ENCODE peak calls at places on chromosomes 1 and 21, in nine cellular contexts. K is upper lobe of right lung, R is neuronal stem cell, W is PC-9, Y is colonic mucosa, Z is hepatocyte, O is IMR-90, S is esophagus squamous epithelium, A is PC-3. M is an unnamed sample. For H3K36me3 and H3K4me1, the result is how much of the 10 kb centered on the place peaks cover.

GRCh38 chr1:64701071-64701470 is 43.8 kb upstream of the RAVER2 start:
- DNase-seq in K (no peak), R (no peak), W (peak), Y (no peak), Z (no peak), O (no peak), S (no peak), A (peak), M (no peak)

GRCh38 chr1:245310605-245311531 is 156.1 kb downstream of the KIF26B start:
- DNase-seq in K (no peak), R (peak), W (no peak), Y (no peak), Z (peak), O (no peak), S (no peak), A (no peak), M (no peak)

GRCh38 chr1:160399544-160400283 is 650 bp upstream of the VANGL2 start:
- DNase-seq in K (no peak), R (no peak), W (no peak), Y (peak), Z (no peak), O (no peak), S (no peak), A (no peak), M (no peak)

GRCh38 chr1:214282696-214283225 is 1.8 kb downstream of the SMYD2 start:
- DNase-seq in K (no peak), R (no peak), W (no peak), Y (no peak), Z (no peak), O (no peak), S (no peak), A (no peak), M (no peak)

GRCh38 chr1:23533288-23534130 is 2.5 kb upstream of the E2F2 start:
- DNase-seq in K (no peak), R (no peak), W (peak), Y (no peak), Z (no peak), O (no peak), S (no peak), A (peak), M (no peak)

GRCh38 chr21:38139380-38140168 is 117.2 kb upstream of the KCNJ15 start:
- DNase-seq in K (no peak), R (no peak), W (peak), Y (no peak), Z (peak), O (peak), S (no peak), A (peak), M (no peak)

GRCh38 chr1:51863384-51863783 is 15.1 kb downstream of the NRDC start:
- DNase-seq in K (no peak), R (no peak), W (no peak), Y (no peak), Z (no peak), O (no peak), S (no peak), A (no peak), M (no peak)

GRCh38 chr1:220528049-220528678 is at the start of gene MARK1:
- DNase-seq in K (peak), R (peak), W (peak), Y (peak), Z (peak), O (no peak), S (no peak), A (peak), M (no peak)

GRCh38 chr1:62077821-62078220 is 116.8 kb upstream of the L1TD1 start:
- DNase-seq in K (no peak), R (no peak), W (no peak), Y (no peak), Z (no peak), O (no peak), S (no peak), A (no peak), M (no peak)

GRCh38 chr1:244349103-244349531 is 102.6 kb downstream of the ADSS2 start:
- DNase-seq in K (no peak), R (no peak), W (no peak), Y (no peak), Z (no peak), O (peak), S (no peak), A (peak), M (no peak)

GRCh38 chr1:202982715-202983435 is 15.8 kb upstream of the CYB5R1 start:
- DNase-seq in K (no peak), R (no peak), W (no peak), Y (no peak), Z (no peak), O (no peak), S (no peak), A (peak), M (no peak)

GRCh38 chr1:61588736-61589381 is 136.1 kb downstream of the TM2D1 start:
- DNase-seq in K (no peak), R (peak), W (peak), Y (peak), Z (peak), O (peak), S (no peak), A (peak), M (peak)

GRCh38 chr1:83960669-83961277 is 38.2 kb downstream of the TTLL7 start:
- DNase-seq in K (no peak), R (no peak), W (no peak), Y (no peak), Z (no peak), O (no peak), S (no peak), A (no peak), M (no peak)

GRCh38 chr1:30896905-30897304 is 11.7 kb downstream of the SDC3 start:
- DNase-seq in K (no peak), R (no peak), W (no peak), Y (no peak), Z (no peak), O (no peak), S (no peak), A (no peak), M (no peak)

GRCh38 chr1:94819945-94820746 is at the start of gene SLC44A3:
- DNase-seq in K (peak), R (peak), W (peak), Y (peak), Z (peak), O (peak), S (no peak), A (peak), M (no peak)

GRCh38 chr1:181002582-181003172 is 20.0 kb downstream of the STX6 start:
- DNase-seq in K (no peak), R (no peak), W (no peak), Y (no peak), Z (no peak), O (no peak), S (no peak), A (no peak), M (no peak)

GRCh38 chr1:30706528-30706927 is 16.9 kb downstream of the MATN1 start:
- DNase-seq in K (peak), R (no peak), W (no peak), Y (no peak), Z (peak), O (peak), S (no peak), A (peak), M (no peak)

GRCh38 chr1:76075877-76076276 is 1.3 kb downstream of the ST6GALNAC3 start:
- DNase-seq in K (no peak), R (no peak), W (peak), Y (no peak), Z (no peak), O (peak), S (no peak), A (peak), M (no peak)

GRCh38 chr1:92965003-92965402 is 3.7 kb upstream of the DIPK1A start:
- DNase-seq in K (no peak), R (no peak), W (no peak), Y (no peak), Z (no peak), O (no peak), S (no peak), A (no peak), M (no peak)

GRCh38 chr1:8217011-8217711 is 100.8 kb upstream of the SLC45A1 start:
- DNase-seq in K (peak), R (no peak), W (no peak), Y (no peak), Z (peak), O (no peak), S (no peak), A (no peak), M (no peak)

GRCh38 chr1:5992814-5993552 is 758 bp upstream of the NPHP4 start:
- DNase-seq in K (no peak), R (no peak), W (no peak), Y (no peak), Z (no peak), O (no peak), S (no peak), A (peak), M (no peak)

GRCh38 chr1:50368179-50369007 is 54.9 kb downstream of the DMRTA2 start:
- DNase-seq in K (no peak), R (peak), W (no peak), Y (peak), Z (peak), O (peak), S (no peak), A (peak), M (no peak)

GRCh38 chr1:227999056-227999930 is 7.5 kb upstream of the WNT3A start:
- DNase-seq in K (peak), R (peak), W (peak), Y (peak), Z (peak), O (peak), S (no peak), A (peak), M (peak)

GRCh38 chr1:203311368-203312301 is 6.3 kb downstream of the BTG2 start:
- DNase-seq in K (no peak), R (no peak), W (no peak), Y (no peak), Z (no peak), O (no peak), S (no peak), A (no peak), M (no peak)

GRCh38 chr1:101236546-101237228 is at the start of gene S1PR1:
- DNase-seq in K (peak), R (peak), W (no peak), Y (peak), Z (peak), O (peak), S (no peak), A (peak), M (no peak)

GRCh38 chr1:3886691-3887090 is 13.4 kb downstream of the C1orf174 start:
- DNase-seq in K (no peak), R (no peak), W (no peak), Y (no peak), Z (no peak), O (no peak), S (no peak), A (no peak), M (no peak)
- H3K36me3 ChIP-seq in K (half or more), R (half or more), W (under half), Y (under half), Z (under half), O (under half), S (under half), A (under half), M (under half)

DNA sequence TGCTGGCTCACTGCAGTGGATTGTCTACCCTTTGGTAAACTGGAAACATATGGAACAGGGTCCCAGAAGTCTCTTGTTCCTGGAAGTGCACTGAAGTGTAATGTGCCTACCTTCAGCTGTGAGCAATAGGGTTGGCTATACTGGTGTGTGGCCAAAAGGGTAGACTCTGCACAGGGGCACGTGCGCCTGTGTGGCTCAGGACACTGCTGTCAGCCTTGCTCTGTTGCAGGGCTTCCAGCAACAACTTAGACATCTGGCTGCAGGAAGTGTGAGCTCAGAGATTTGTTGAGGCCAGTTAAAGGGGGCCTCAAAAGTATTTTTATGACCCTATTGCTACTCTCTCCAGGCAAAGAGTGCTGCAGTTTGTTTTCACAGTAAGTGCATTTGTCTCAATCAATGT is 7.4 kb downstream of the CTPS1 start:
- DNase-seq in K (no peak), R (no peak), W (no peak), Y (no peak), Z (peak), O (no peak), S (no peak), A (no peak), M (no peak)
- H3K4me1 ChIP-seq in K (under half), R (under half), W (under half), Y (under half), Z (under half), O (under half), S (under half), A (under half), M (under half)

DNA sequence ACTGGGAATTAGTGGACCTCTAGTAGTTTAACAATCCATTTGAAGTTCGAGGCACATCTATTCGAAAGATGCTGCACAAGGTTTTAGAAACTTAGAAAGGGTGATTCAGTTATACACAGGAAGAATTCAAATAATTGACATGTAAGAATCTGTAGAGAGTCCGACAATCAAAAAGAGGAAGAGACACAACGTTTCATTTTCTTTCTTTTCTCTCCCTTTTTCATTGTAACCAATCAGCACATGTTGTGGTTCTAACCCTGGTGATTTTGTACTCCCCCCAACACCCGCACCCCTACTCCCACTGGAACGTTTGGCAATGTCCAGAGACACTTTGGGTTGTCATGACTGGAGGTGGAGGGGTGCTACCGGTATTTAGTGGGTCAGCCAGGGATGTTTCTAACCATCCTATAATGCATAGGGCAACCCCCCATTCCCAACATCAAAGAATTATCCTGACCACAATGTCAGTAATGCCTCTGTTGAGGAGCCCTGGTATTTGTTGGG is 4.9 kb downstream of the TGFB2 start:
- DNase-seq in K (no peak), R (no peak), W (no peak), Y (no peak), Z (no peak), O (no peak), S (no peak), A (no peak), M (no peak)
- H3K4me3 ChIP-seq in K (peak), R (no peak), W (peak), Y (no peak), Z (peak), O (peak), S (no peak), A (peak), M (no peak)

DNA sequence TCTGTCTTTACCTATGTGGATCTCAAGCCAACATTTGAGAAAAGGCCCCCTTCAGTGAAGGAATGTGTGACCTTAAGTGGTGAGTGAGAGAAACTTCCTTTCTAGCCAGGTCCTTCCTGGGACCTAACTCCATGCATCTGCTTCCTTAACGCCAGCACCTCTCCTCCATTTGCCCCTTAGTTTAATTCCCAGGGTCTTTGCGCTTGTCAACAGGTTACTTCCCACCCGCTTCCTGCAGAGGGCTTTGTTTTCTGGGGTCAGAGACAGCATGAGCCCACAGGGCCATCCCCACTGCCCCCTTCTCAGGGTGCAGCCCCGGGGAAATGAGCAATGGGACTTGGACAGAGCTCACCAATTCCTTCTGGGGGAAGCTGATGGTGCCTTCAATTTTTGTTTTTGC is 54.8 kb downstream of the EVA1C start:
- DNase-seq in K (peak), R (no peak), W (no peak), Y (no peak), Z (no peak), O (no peak), S (no peak), A (no peak), M (no peak)
- H3K36me3 ChIP-seq in K (under half), R (under half), W (under half), Y (under half), Z (under half), O (under half), S (under half), A (under half), M (under half)

GRCh38 chr1:158793604-158794003 is 12.6 kb upstream of the OR6N2 start:
- DNase-seq in K (no peak), R (no peak), W (no peak), Y (no peak), Z (no peak), O (no peak), S (no peak), A (no peak), M (peak)
- H3K4me1 ChIP-seq in K (under half), R (under half), W (under half), Y (under half), Z (under half), O (under half), S (under half), A (under half), M (under half)

GRCh38 chr1:156693858-156694562 is 11.4 kb downstream of the CRABP2 start:
- DNase-seq in K (no peak), R (no peak), W (peak), Y (peak), Z (peak), O (no peak), S (no peak), A (peak), M (no peak)

GRCh38 chr1:156694563-156694962 is 10.8 kb downstream of the CRABP2 start:
- DNase-seq in K (no peak), R (no peak), W (no peak), Y (no peak), Z (no peak), O (no peak), S (no peak), A (no peak), M (no peak)

GRCh38 chr1:156691665-156692408 is 13.5 kb downstream of the CRABP2 start:
- DNase-seq in K (peak), R (no peak), W (peak), Y (no peak), Z (peak), O (peak), S (no peak), A (peak), M (no peak)

GRCh38 chr1:156692409-156692957 is 12.9 kb downstream of the CRABP2 start:
- DNase-seq in K (no peak), R (no peak), W (no peak), Y (no peak), Z (no peak), O (no peak), S (no peak), A (peak), M (no peak)

DNA sequence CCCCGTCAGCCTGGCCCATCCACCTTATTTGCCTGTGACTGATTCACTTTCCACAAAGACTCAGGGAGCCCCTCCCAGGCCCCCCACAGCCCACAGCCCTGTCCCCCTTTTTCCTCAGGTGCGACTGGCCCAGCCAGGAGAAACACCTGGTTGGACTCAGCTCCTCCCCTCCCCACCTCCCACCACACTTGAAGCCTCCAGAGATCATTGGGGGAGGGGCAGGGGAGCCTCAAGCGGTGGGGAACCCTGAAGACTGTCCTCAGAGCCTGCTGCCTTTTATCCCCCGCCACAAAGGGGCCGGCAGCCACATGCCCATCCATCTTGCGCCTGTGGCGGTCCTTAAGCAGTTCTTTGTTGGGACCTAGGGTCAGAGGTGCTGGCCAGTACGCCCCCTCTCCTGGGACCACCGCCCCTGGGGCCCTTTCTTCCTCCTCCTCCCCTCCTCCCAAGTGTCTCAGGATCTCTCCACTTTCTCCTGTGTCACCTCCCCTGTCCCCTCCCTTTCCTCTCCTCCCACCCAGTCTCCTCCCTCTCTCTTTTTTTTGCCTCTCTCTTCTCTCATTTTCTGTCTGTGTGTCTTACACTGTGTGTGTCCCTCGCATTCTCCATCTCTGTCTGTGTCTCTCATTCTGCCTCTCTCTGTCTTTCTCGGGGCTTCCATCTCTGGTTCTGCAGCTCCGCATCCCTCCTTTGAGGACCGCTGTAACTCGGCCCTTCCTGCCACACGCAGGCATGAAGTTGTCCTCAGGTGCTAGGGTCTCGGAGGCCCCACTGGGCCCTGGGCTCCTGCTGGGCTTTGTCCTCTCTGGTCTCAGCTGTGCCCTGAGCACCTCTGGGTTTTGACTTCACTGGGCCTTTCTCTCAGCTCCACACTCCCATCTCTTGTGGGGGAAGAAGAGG is 12.2 kb downstream of the CRABP2 start:
- DNase-seq in K (no peak), R (peak), W (peak), Y (no peak), Z (peak), O (no peak), S (no peak), A (peak), M (peak)
- H3K4me3 ChIP-seq in K (no peak), R (no peak), W (peak), Y (no peak), Z (no peak), O (no peak), S (no peak), A (no peak), M (no peak)

GRCh38 chr1:41906977-41907376 is 11.7 kb downstream of the HIVEP3 start:
- DNase-seq in K (no peak), R (no peak), W (no peak), Y (no peak), Z (no peak), O (no peak), S (no peak), A (no peak), M (no peak)
- H3K36me3 ChIP-seq in K (under half), R (under half), W (under half), Y (under half), Z (under half), O (under half), S (under half), A (under half), M (under half)

M was measured in iPS DF 6.9.